ENCODE peak calls at places on chromosome 5, in four cellular contexts. L, I, Z and W are unnamed samples.

GRCh38 chr5:179142434-179143198 is 82.4 kb downstream of the ZNF354C start:
- DNase-seq in Z (no peak), I (no peak), L (no peak), W (no peak)

GRCh38 chr5:131466171-131466766 is 168.8 kb downstream of the RAPGEF6 start:
- DNase-seq in Z (no peak), I (no peak), L (no peak), W (no peak)

GRCh38 chr5:52738095-52738506 is 49.6 kb upstream of the ITGA1 start:
- DNase-seq in Z (no peak), I (no peak), L (no peak), W (no peak)

GRCh38 chr5:204966-205670 is 12.8 kb downstream of the CCDC127 start:
- DNase-seq in I (no peak), L (no peak), Z (no peak), W (no peak)

GRCh38 chr5:119340597-119341218 is 15.1 kb upstream of the TNFAIP8 start:
- DNase-seq in Z (peak), L (no peak), I (no peak), W (no peak)

GRCh38 chr5:65264420-65264819 is 217.3 kb downstream of the ADAMTS6 start:
- DNase-seq in I (no peak), L (no peak), Z (no peak), W (no peak)

GRCh38 chr5:57816108-57816507 is 333.5 kb upstream of the ACTBL2 start:
- DNase-seq in I (no peak), Z (no peak), L (peak), W (peak)

GRCh38 chr5:51226420-51226735 is 156.9 kb upstream of the ISL1 start:
- DNase-seq in L (no peak), Z (no peak), I (peak), W (peak)

DNA sequence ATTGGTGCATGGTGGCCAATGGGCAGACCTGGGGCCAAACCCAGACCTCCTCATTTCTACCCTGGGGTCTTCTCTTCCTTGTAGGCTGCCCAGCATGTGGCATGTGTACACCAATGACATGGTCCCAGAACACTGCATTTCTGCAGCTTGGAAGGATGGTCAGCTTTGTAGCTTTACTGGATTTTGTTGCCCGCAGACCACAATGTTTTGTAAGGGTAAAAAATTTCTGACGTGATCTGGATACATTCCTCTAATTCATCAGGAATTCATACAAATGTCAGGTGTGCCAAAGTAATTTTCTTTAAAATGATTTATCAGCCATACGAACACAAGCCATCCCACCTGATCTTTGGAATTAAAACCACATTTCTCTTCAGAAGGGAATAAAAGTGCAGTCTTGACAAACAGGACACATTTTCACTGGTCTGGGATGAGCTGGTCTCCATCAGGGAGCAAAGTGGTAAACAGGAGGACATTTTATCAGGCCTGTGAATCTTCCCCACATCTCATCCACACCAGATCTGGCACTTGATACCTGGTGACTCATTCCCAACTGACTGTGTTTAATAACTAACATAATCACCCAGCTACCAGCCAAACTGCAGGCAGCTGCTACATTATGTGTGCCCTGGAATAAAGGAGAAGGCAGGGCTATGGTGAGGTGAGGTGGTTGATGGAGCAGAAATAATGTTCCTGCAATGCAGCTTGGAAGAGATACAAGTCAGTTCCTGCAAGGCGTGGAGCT is 103.9 kb downstream of the SPOCK1 start:
- DNase-seq in I (no peak), L (no peak), Z (no peak), W (no peak)
- TF ChIP-seq RNF2 in I (no peak), L (no peak), Z (no peak), W (no peak)

DNA sequence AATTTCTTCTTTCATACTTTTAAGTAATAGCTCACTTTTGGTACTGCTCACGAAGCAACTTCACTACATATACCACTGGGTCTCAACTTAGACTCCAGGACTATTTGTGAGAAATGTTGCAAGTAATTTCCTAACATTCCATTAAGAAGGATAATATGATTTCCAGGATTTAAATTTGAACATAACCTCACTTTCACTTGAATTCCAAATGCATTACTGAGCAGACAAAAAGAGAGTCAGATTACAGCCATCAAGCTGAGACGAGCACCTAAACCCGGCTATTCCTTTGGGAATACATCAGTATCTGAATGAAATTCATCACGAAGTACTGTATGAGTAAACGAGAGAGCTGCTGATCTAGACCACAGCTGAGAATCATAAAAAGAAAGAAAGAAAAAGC is 47.3 kb downstream of the LIFR start:
- DNase-seq in I (no peak), L (no peak), Z (no peak), W (no peak)
- TF ChIP-seq RNF2 in I (no peak), L (no peak), Z (no peak), W (no peak)

GRCh38 chr5:93892481-93892880 is 151.1 kb upstream of the POU5F2 start:
- DNase-seq in L (no peak), I (no peak), Z (no peak), W (no peak)

GRCh38 chr5:93891491-93892480 is 150.4 kb upstream of the POU5F2 start:
- DNase-seq in L (no peak), Z (no peak), I (no peak), W (no peak)

GRCh38 chr5:93893050-93893449 is 151.7 kb upstream of the POU5F2 start:
- DNase-seq in Z (no peak), L (no peak), I (no peak), W (no peak)

GRCh38 chr5:93887678-93888077 is 146.3 kb upstream of the POU5F2 start:
- DNase-seq in Z (no peak), I (no peak), L (no peak), W (no peak)

GRCh38 chr5:93890657-93891056 is 149.3 kb upstream of the POU5F2 start:
- DNase-seq in L (no peak), I (no peak), Z (no peak), W (no peak)
- TF ChIP-seq RNF2 in L (no peak), I (no peak), Z (no peak), W (no peak)

GRCh38 chr5:81209869-81210268 is 23.3 kb upstream of the CKMT2 start:
- DNase-seq in I (no peak), Z (no peak), L (no peak), W (no peak)
- TF ChIP-seq RNF2 in I (no peak), Z (no peak), L (no peak), W (no peak)

GRCh38 chr5:159893020-159893695 is 23.1 kb upstream of the ADRA1B start:
- DNase-seq in Z (no peak), L (no peak), I (no peak), W (no peak)

GRCh38 chr5:159890141-159890540 is 26.1 kb upstream of the ADRA1B start:
- DNase-seq in Z (no peak), I (no peak), L (no peak), W (no peak)

GRCh38 chr5:159894149-159894720 is 22.0 kb upstream of the ADRA1B start:
- DNase-seq in I (no peak), L (no peak), Z (no peak), W (no peak)

GRCh38 chr5:159887050-159887449 is 29.2 kb upstream of the ADRA1B start:
- DNase-seq in L (no peak), Z (no peak), I (no peak), W (no peak)

DNA sequence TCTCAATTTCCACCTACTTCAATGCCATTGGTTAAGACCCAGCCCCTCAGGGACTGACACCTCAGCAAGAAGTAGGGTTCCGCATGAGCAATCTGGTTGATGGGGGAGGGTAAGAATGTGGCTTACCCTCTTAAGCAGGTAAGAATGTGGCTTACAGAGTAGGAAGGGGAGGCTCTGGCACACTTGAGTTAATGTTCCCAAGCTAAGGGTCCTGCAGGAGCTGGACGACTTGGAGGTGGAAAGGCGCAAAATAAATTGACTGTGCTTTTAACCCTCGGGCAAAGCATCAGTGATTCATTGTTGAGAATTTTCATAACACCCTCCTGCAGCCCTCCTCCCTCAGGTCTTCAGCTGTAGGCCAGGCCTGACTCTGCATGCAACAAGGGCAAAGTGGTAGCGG is 24.9 kb upstream of the ADRA1B start:
- DNase-seq in I (no peak), Z (no peak), L (no peak), W (no peak)
- TF ChIP-seq RNF2 in I (no peak), Z (no peak), L (no peak), W (no peak)

GRCh38 chr5:1292139-1292538 is 2.7 kb downstream of the TERT start:
- DNase-seq in I (no peak), L (no peak), Z (no peak), W (no peak)

GRCh38 chr5:1292846-1293415 is 1.9 kb downstream of the TERT start:
- DNase-seq in L (no peak), I (no peak), Z (no peak), W (no peak)

GRCh38 chr5:1293997-1294838 is 650 bp downstream of the TERT start:
- DNase-seq in Z (no peak), I (no peak), L (no peak), W (peak)

GRCh38 chr5:1293416-1293996 is 1.4 kb downstream of the TERT start:
- DNase-seq in L (no peak), I (no peak), Z (no peak), W (peak)

DNA sequence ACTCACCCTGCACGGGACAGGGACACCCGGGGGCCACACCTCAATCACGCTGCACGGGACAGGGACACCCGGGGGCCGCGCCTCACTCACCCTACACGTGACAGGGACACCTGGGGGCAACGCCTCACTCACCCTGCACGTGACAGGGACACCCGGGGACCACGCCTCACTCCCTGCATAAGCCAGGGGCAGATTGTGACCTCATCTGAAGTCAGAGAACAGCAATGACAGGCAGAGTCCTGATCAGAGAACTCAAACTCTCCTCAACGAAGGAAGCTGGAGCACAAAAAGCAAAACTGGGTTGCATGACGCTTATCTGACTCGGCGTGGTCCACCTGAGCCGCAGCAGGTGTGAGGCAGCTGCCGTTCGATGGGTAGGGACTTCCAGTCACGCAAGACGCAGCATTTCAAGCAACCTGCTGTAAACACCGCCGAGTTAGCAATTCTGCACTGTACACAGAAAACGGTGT is 3.2 kb downstream of the TERT start:
- DNase-seq in L (no peak), Z (no peak), I (no peak), W (peak)
- TF ChIP-seq RNF2 in L (no peak), Z (no peak), I (no peak), W (no peak)

GRCh38 chr5:37889612-37890317 is 49.9 kb upstream of the GDNF start:
- DNase-seq in Z (no peak), L (no peak), I (no peak), W (no peak)
- TF ChIP-seq RNF2 in Z (no peak), L (no peak), I (no peak), W (no peak)